ENCODE peak calls at places on chromosomes 4 and X, in five cellular contexts. K is NCI-H774; Q is stimulated activated CD4-positive, alpha-beta T cell treated with anti-CD3 and anti-CD28 coated beads, Interleukin-12 subunit alpha, Interleukin-12 subunit beta, amount 100 ng/mL, for 24 hours; Z is B cell; D is activated T-cell treated with anti-CD3 and anti-CD28 coated beads, Interleukin-2, amount 50 U/mL, for 4 hours. M is an unnamed sample.

GRCh38 chr4:76831475-76832390 is 66.2 kb downstream of the SOWAHB start:
- DNase-seq in K (no peak), Q (no peak), Z (no peak), D (no peak), M (peak; percentile 44)

GRCh38 chrX:65706041-65706828 is 38.8 kb downstream of the MSN start:
- DNase-seq in K (no peak), Q (peak; percentile 32), Z (no peak), D (peak; percentile 43), M (peak; percentile 65)

GRCh38 chr4:174317531-174317930 is 33.8 kb downstream of the CEP44 start:
- DNase-seq in K (no peak), Q (no peak), Z (no peak), D (no peak), M (no peak)

GRCh38 chrX:37380920-37381319 is 31.8 kb downstream of the PRRG1 start:
- DNase-seq in K (no peak), Q (no peak), Z (no peak), D (no peak), M (peak; percentile 1)

GRCh38 chr4:41319553-41319952 is 62.8 kb downstream of the UCHL1 start:
- DNase-seq in K (peak; percentile 65), Q (no peak), Z (no peak), D (no peak), M (no peak)

GRCh38 chrX:27008486-27008885 is 454.7 kb downstream of the PPP4R3C start:
- DNase-seq in K (no peak), Q (no peak), Z (no peak), D (no peak), M (peak; percentile 4)

GRCh38 chrX:107700317-107700774 is 72.0 kb downstream of the PRPS1 start:
- DNase-seq in K (no peak), Q (no peak), Z (no peak), D (no peak), M (peak; percentile 74)

GRCh38 chr4:188660796-188661195 is 521.6 kb downstream of the TRIML1 start:
- DNase-seq in K (no peak), Q (no peak), Z (no peak), D (no peak), M (peak; percentile 5)

GRCh38 chrX:39983715-39984114 is 114.0 kb downstream of the BCOR start:
- DNase-seq in K (no peak), Q (no peak), Z (no peak), D (no peak), M (peak; percentile 83)

GRCh38 chr4:121026034-121026433 is 46.3 kb downstream of the NDNF start:
- DNase-seq in K (no peak), Q (no peak), Z (no peak), D (no peak), M (no peak)

GRCh38 chr4:32145987-32146386 is 1425.8 kb downstream of the PCDH7 start:
- DNase-seq in K (no peak), Q (no peak), Z (no peak), D (no peak), M (no peak)

GRCh38 chrX:63917296-63917695 is 132.3 kb upstream of the ARHGEF9 start:
- DNase-seq in K (no peak), Q (no peak), Z (no peak), D (no peak), M (no peak)

GRCh38 chr4:54014761-54015160 is 49.6 kb downstream of the CHIC2 start:
- DNase-seq in K (no peak), Q (no peak), Z (no peak), D (no peak), M (no peak)

GRCh38 chr4:8599657-8600056 is 7.1 kb downstream of the CPZ start:
- DNase-seq in K (no peak), Q (no peak), Z (no peak), D (no peak), M (peak; percentile 98)

GRCh38 chrX:41435708-41436107 is 11.4 kb upstream of the NYX start:
- DNase-seq in K (no peak), Q (no peak), Z (no peak), D (no peak), M (no peak)

GRCh38 chrX:97039363-97040029 is 155.8 kb downstream of the RPA4 start:
- DNase-seq in K (no peak), Q (no peak), Z (no peak), D (no peak), M (no peak)

GRCh38 chr4:107747748-107748486 is 27.9 kb upstream of the PAPSS1 start:
- DNase-seq in K (peak; percentile 25), Q (no peak), Z (no peak), D (no peak), M (peak; percentile 21)

GRCh38 chrX:40996886-40997530 is 88.2 kb upstream of the USP9X start:
- DNase-seq in K (no peak), Q (no peak), Z (no peak), D (no peak), M (peak; percentile 54)

GRCh38 chrX:37348237-37349130 is 680 bp upstream of the PRRG1 start:
- DNase-seq in K (peak; percentile 31), Q (no peak), Z (no peak), D (no peak), M (no peak)

GRCh38 chrX:123088331-123088730 is 95.7 kb upstream of the GRIA3 start:
- DNase-seq in K (no peak), Q (no peak), Z (no peak), D (no peak), M (no peak)

GRCh38 chrX:131791608-131792355 is 231.3 kb upstream of the STK26 start:
- DNase-seq in K (peak; percentile 49), Q (no peak), Z (no peak), D (no peak), M (no peak)

GRCh38 chr4:141099326-141099725 is 33.9 kb downstream of the RNF150 start:
- DNase-seq in K (no peak), Q (no peak), Z (no peak), D (no peak), M (no peak)

GRCh38 chr4:5037553-5038551 is 13.4 kb upstream of the STK32B start:
- DNase-seq in K (no peak), Q (no peak), Z (no peak), D (no peak), M (peak; percentile 89)

GRCh38 chr4:147492761-147493160 is 11.9 kb downstream of the EDNRA start:
- DNase-seq in K (no peak), Q (no peak), Z (no peak), D (no peak), M (no peak)

GRCh38 chr4:24781999-24782745 is 13.2 kb upstream of the SOD3 start:
- DNase-seq in K (no peak), Q (no peak), Z (no peak), D (no peak), M (no peak)

GRCh38 chrX:154714925-154715324 is 36.0 kb downstream of the GAB3 start:
- DNase-seq in K (peak; percentile 11), Q (no peak), Z (peak; percentile 64), D (peak; percentile 44), M (peak; percentile 62)

GRCh38 chr4:184347251-184348239 is 126.8 kb downstream of the IRF2 start:
- DNase-seq in K (no peak), Q (no peak), Z (peak; percentile 44), D (no peak), M (peak; percentile 37)

GRCh38 chr4:135408109-135408508 is 1206.5 kb upstream of the PABPC4L start:
- DNase-seq in K (no peak), Q (no peak), Z (no peak), D (no peak), M (no peak)

GRCh38 chrX:120260369-120260768 is 9.8 kb downstream of the ZBTB33 start:
- DNase-seq in K (no peak), Q (no peak), Z (no peak), D (no peak), M (no peak)

GRCh38 chr4:3022112-3022511 is 52.2 kb downstream of the HTT-AS start:
- DNase-seq in K (no peak), Q (no peak), Z (no peak), D (no peak), M (no peak)

GRCh38 chrX:2550288-2551020 is 49.7 kb upstream of the DHRSX start:
- DNase-seq in K (peak; percentile 27), Q (no peak), Z (no peak), D (no peak), M (no peak)

GRCh38 chr4:183499389-183499788 is 5.5 kb upstream of the ING2 start:
- DNase-seq in K (peak; percentile 38), Q (no peak), Z (no peak), D (no peak), M (no peak)

GRCh38 chr4:185847352-185848078 is 35.5 kb upstream of the SORBS2 start:
- DNase-seq in K (no peak), Q (no peak), Z (no peak), D (no peak), M (peak; percentile 54)

GRCh38 chr4:85210353-85210752 is 243.9 kb upstream of the WDFY3 start:
- DNase-seq in K (no peak), Q (no peak), Z (no peak), D (no peak), M (no peak)

GRCh38 chr4:3442959-3443749 is 1.4 kb downstream of the HGFAC start:
- DNase-seq in K (peak; percentile 5), Q (peak; percentile 56), Z (peak; percentile 94), D (peak; percentile 59), M (peak; percentile 49)

GRCh38 chr4:136900706-136901105 is 631.6 kb downstream of the PCDH18 start:
- DNase-seq in K (no peak), Q (no peak), Z (no peak), D (no peak), M (peak; percentile 42)

GRCh38 chr4:182023469-182023868 is 219.7 kb upstream of the TENM3 start:
- DNase-seq in K (peak; percentile 38), Q (no peak), Z (no peak), D (no peak), M (peak; percentile 0)